ENCODE peak calls at places on chromosomes 16 and 17, in four cellular contexts. B is central memory CD4-positive, alpha-beta T cell; M is activated T-helper 1 cell treated with Interleukin-2 at 50 U/mL for 16 hours; U is fibroblast of mammary gland. R is an unnamed sample.

GRCh38 chr16:59993101-59993500 is 1259.0 kb upstream of the GOT2 start:
- DNase-seq in B (no peak), U (no peak), M (no peak), R (no peak)

GRCh38 chr16:5874899-5875298 is 777.3 kb upstream of the EEF2KMT start:
- DNase-seq in U (no peak), M (no peak), B (no peak), R (no peak)

GRCh38 chr17:40190197-40191021 is 13.1 kb downstream of the RAPGEFL1 start:
- DNase-seq in U (no peak), M (no peak), B (no peak), R (peak)

GRCh38 chr16:68790130-68790761 is 53.1 kb upstream of the TANGO6 start:
- DNase-seq in M (no peak), U (peak), B (no peak), R (peak)

GRCh38 chr16:3007059-3007956 is 5.4 kb upstream of the CLDN9 start:
- DNase-seq in U (no peak), M (no peak), B (no peak), R (no peak)

GRCh38 chr17:47230864-47231263 is 21.7 kb downstream of the MYL4 start:
- DNase-seq in M (no peak), U (no peak), B (no peak), R (no peak)

GRCh38 chr17:48441231-48441711 is 11.3 kb upstream of the SKAP1 start:
- DNase-seq in M (no peak), U (no peak), B (peak), R (no peak)

GRCh38 chr17:59848778-59849177 is 44.0 kb downstream of the TUBD1 start:
- DNase-seq in B (no peak), U (peak), M (no peak), R (no peak)

GRCh38 chr16:20398603-20399002 is 5.9 kb downstream of the PDILT start:
- DNase-seq in M (no peak), B (no peak), U (no peak), R (no peak)

GRCh38 chr17:19958023-19958422 is 19.6 kb downstream of the AKAP10 start:
- DNase-seq in M (no peak), B (no peak), U (peak), R (peak)

GRCh38 chr16:21314339-21314738 is 36.2 kb upstream of the CRYM start:
- DNase-seq in U (no peak), M (no peak), B (no peak), R (no peak)

GRCh38 chr17:79836952-79837887 is 2.0 kb downstream of the CBX4 start:
- DNase-seq in M (no peak), B (no peak), U (peak), R (no peak)

GRCh38 chr17:70099884-70100283 is 24.9 kb downstream of the KCNJ16 start:
- DNase-seq in M (no peak), U (no peak), B (no peak), R (no peak)

GRCh38 chr16:79181419-79181818 is 419.1 kb downstream of the MAF start:
- DNase-seq in U (peak), B (no peak), M (no peak), R (no peak)

GRCh38 chr16:51442140-51442539 is 291.1 kb upstream of the SALL1 start:
- DNase-seq in B (no peak), U (no peak), M (no peak), R (no peak)

GRCh38 chr17:56913000-56913866 is 616 bp downstream of the TRIM25 start:
- DNase-seq in U (no peak), B (no peak), M (no peak), R (no peak)

GRCh38 chr16:73216932-73217331 is 169.0 kb upstream of the ZFHX3 start:
- DNase-seq in B (no peak), M (no peak), U (peak), R (peak)

GRCh38 chr17:80386341-80386740 is 28.6 kb upstream of the ENDOV start:
- DNase-seq in B (no peak), M (no peak), U (no peak), R (no peak)

GRCh38 chr17:65027305-65027704 is 29.2 kb downstream of the GNA13 start:
- DNase-seq in B (peak), U (peak), M (no peak), R (peak)

GRCh38 chr17:199195-199604 is 17.8 kb upstream of the DOC2B start:
- DNase-seq in U (no peak), M (no peak), B (no peak), R (peak)

R was measured in EL.